ENCODE peak calls at places on chromosome 7, in ten cellular contexts. K is cardiac muscle cell, T is AG09319, C is lower lobe of right lung, X is Panc1, G is glutamatergic neuron, E is A673, N is endothelial cell, D is heart left ventricle, M is right lobe of liver. H is an unnamed sample.

GRCh38 chr7:138934861-138935260 is 46.3 kb downstream of the KIAA1549 start:
- DNase-seq in T (no peak), N (no peak), C (no peak), M (no peak), D (no peak), G (no peak), X (peak; percentile 27), E (peak; percentile 31), K (peak; percentile 58), H (no peak)

GRCh38 chr7:77655836-77656455 is 40.3 kb upstream of the RSBN1L start:
- DNase-seq in T (no peak), D (no peak), M (no peak), C (no peak), G (no peak), K (no peak), E (no peak), X (no peak), N (no peak), H (no peak)

GRCh38 chr7:25830228-25830627 is 321.8 kb upstream of the NFE2L3 start:
- DNase-seq in X (no peak), M (no peak), G (no peak), N (no peak), C (no peak), T (no peak), K (no peak), D (no peak), E (no peak), H (no peak)

GRCh38 chr7:14446231-14446630 is 456.3 kb downstream of the DGKB start:
- DNase-seq in N (no peak), C (no peak), D (no peak), K (no peak), E (no peak), M (no peak), X (no peak), T (no peak), G (no peak), H (no peak)

GRCh38 chr7:11830582-11831382 is 1.2 kb downstream of the THSD7A start:
- DNase-seq in K (peak; percentile 33), C (no peak), N (no peak), G (no peak), E (no peak), X (no peak), T (no peak), M (no peak), D (no peak), H (no peak)

GRCh38 chr7:92953657-92954056 is 117.3 kb upstream of the CDK6 start:
- DNase-seq in E (peak; percentile 12), X (no peak), D (no peak), G (no peak), N (no peak), T (no peak), K (peak; percentile 6), C (no peak), M (no peak), H (no peak)

GRCh38 chr7:36723951-36724664 is at the start of gene AOAH:
- DNase-seq in M (peak; percentile 59), C (peak; percentile 86), G (no peak), D (peak; percentile 80), K (no peak), E (no peak), X (no peak), T (no peak), N (no peak), H (no peak)

GRCh38 chr7:29563590-29564454 is at the start of gene PRR15:
- DNase-seq in X (no peak), N (peak; percentile 56), C (peak; percentile 59), K (peak; percentile 40), G (peak; percentile 57), E (peak; percentile 27), T (no peak), D (peak; percentile 59), M (peak; percentile 60), H (no peak)

GRCh38 chr7:110988348-110988747 is 102.6 kb upstream of the LRRN3 start:
- DNase-seq in T (no peak), C (no peak), E (no peak), D (no peak), K (no peak), N (no peak), X (no peak), G (no peak), M (no peak), H (no peak)

GRCh38 chr7:56081626-56082340 is 11.0 kb downstream of the PHKG1 start:
- DNase-seq in G (no peak), N (no peak), X (no peak), M (no peak), E (no peak), K (no peak), C (no peak), D (no peak), T (no peak), H (no peak)

GRCh38 chr7:128135275-128136214 is 104.3 kb upstream of the LRRC4 start:
- DNase-seq in G (peak; percentile 65), E (peak; percentile 79), N (peak; percentile 74), T (no peak), K (peak; percentile 57), C (peak; percentile 76), M (peak; percentile 46), X (no peak), D (peak; percentile 73), H (peak; percentile 81)

GRCh38 chr7:70681847-70682350 is 450.0 kb upstream of the GALNT17 start:
- DNase-seq in E (no peak), G (no peak), C (no peak), X (no peak), K (no peak), M (peak; percentile 53), N (no peak), T (no peak), D (no peak), H (no peak)

GRCh38 chr7:71785216-71785615 is 626.9 kb downstream of the CALN1 start:
- DNase-seq in X (no peak), T (no peak), K (no peak), D (no peak), G (no peak), C (no peak), M (no peak), N (no peak), E (no peak), H (no peak)

GRCh38 chr7:99561735-99562051 is 3.3 kb downstream of the ZNF655 start:
- DNase-seq in X (no peak), N (no peak), G (no peak), K (no peak), C (no peak), E (no peak), T (no peak), D (no peak), M (no peak), H (no peak)

GRCh38 chr7:6554848-6555247 is 3.6 kb upstream of the GRID2IP start:
- DNase-seq in M (no peak), E (no peak), C (no peak), G (no peak), D (no peak), X (no peak), T (no peak), K (no peak), N (no peak), H (no peak)

GRCh38 chr7:46738713-46739220 is 817.7 kb upstream of the IGFBP3 start:
- DNase-seq in C (no peak), E (no peak), G (no peak), M (no peak), N (no peak), T (no peak), X (no peak), D (no peak), K (no peak), H (no peak)

GRCh38 chr7:105153531-105153930 is 139.5 kb downstream of the KMT2E start:
- DNase-seq in N (no peak), K (no peak), C (no peak), M (no peak), G (no peak), D (no peak), X (no peak), E (no peak), T (no peak), H (no peak)

GRCh38 chr7:33299425-33299824 is 170.1 kb downstream of the BBS9 start:
- DNase-seq in M (no peak), G (no peak), K (no peak), D (no peak), N (no peak), E (no peak), C (no peak), T (no peak), X (no peak), H (no peak)
- TF ChIP-seq CTCF in M (no peak), G (no peak), K (no peak), D (no peak), N (no peak), E (no peak), C (no peak), T (no peak), X (no peak), H (no peak)

DNA sequence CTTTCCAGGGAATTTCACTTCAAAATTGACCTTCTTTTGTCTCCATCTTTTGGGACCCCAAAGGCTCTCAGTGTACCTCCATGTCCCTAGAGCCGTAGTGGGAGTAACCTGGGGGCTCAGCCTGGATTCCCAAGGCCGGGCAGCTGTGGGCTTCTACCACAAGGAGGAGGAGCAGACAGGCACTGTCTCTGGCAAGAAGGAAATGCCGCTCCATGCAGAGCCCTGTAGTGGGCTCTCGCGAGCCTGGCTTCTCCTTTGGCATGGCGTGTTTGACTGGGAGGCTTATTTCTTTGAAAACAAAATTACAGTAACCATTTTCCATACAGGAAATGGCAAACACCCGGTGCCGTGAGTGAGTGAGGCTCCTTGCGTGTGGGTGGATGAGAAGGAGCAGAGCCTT is 76.8 kb upstream of the FAM180A start:
- DNase-seq in N (no peak), E (peak; percentile 45), T (no peak), C (no peak), K (no peak), X (no peak), G (no peak), M (no peak), D (no peak), H (no peak)
- TF ChIP-seq CTCF in N (no peak), E (peak; percentile 41), T (no peak), C (no peak), K (no peak), X (no peak), G (no peak), M (no peak), D (no peak), H (no peak)

DNA sequence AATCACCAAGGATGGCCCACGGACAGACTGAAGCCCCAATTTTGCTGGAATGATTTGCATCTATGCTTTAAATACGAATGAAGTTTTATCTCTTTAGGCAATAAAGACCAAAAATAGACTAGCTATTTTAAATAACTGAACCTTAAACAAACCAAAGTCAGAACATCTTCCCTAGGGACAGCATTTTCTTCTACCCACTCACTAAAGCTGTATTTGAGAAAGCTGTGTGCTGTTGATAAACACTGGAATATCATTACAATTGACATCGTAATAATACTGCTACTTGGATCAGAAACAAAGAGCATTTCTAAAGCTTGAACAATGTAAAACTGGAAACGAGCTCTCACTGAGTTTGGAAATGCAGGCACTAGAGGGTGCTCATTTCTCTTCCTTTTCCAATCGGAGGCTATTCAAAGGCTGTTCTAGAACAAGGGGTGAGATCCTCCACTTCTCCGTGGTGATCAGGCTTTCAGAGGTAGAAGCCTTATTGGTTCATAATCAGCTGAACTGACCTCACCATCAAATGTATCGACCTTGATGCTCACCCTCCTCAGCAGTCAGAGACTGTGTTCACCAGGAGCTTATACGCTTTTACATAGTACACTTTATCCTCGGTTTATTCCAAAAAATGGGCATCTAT is 225.3 kb upstream of the PRSS1 start:
- DNase-seq in X (no peak), K (peak; percentile 13), D (no peak), E (no peak), T (no peak), N (no peak), C (no peak), M (no peak), G (no peak), H (no peak)
- TF ChIP-seq CTCF in X (peak; percentile 32), K (peak; percentile 30), D (no peak), E (no peak), T (peak; percentile 27), N (no peak), C (no peak), M (no peak), G (no peak), H (no peak)

GRCh38 chr7:18590744-18591340 is 95.3 kb downstream of the HDAC9 start:
- DNase-seq in N (no peak), M (no peak), E (peak; percentile 77), C (no peak), D (no peak), K (peak; percentile 83), G (no peak), X (peak; percentile 45), T (peak; percentile 52), H (no peak)
- TF ChIP-seq CTCF in N (peak; percentile 13), M (peak; percentile 51), E (peak; percentile 84), C (peak; percentile 49), D (peak; percentile 45), K (peak; percentile 71), G (no peak), X (peak; percentile 78), T (peak; percentile 65), H (no peak)